ENCODE peak calls at places on chromosome 22, in six cellular contexts. H is A549, P is adrenal gland, Y is lower leg skin, S is vagina, I is stomach. R is an unnamed sample.

GRCh38 chr22:46894081-46894671 is 131.7 kb downstream of the TBC1D22A start:
- DNase-seq in Y (peak), H (no peak), P (no peak), S (no peak), I (peak), R (no peak)

GRCh38 chr22:44355688-44356070 is 42.9 kb upstream of the SHISAL1 start:
- DNase-seq in H (no peak), I (no peak), S (no peak), Y (peak), P (peak), R (no peak)

GRCh38 chr22:46390652-46391301 is 55.3 kb downstream of the TRMU start:
- DNase-seq in Y (no peak), I (peak), S (no peak), H (no peak), P (peak), R (no peak)

GRCh38 chr22:34847072-34847471 is 218.9 kb upstream of the ISX start:
- DNase-seq in I (no peak), P (no peak), H (no peak), Y (no peak), S (no peak), R (no peak)

GRCh38 chr22:47166446-47167016 is 404.1 kb downstream of the TBC1D22A start:
- DNase-seq in S (no peak), P (no peak), I (no peak), Y (peak), H (no peak), R (peak)

GRCh38 chr22:44248926-44249325 is 63.8 kb downstream of the SHISAL1 start:
- DNase-seq in P (no peak), H (no peak), S (no peak), I (peak), Y (no peak), R (no peak)

GRCh38 chr22:21694795-21695431 is 29.1 kb downstream of the PPIL2 start:
- DNase-seq in I (no peak), S (no peak), Y (no peak), P (no peak), H (no peak), R (peak)

GRCh38 chr22:41915035-41915782 is at the start of gene SHISA8:
- DNase-seq in P (peak), H (no peak), S (no peak), I (peak), Y (no peak), R (no peak)

GRCh38 chr22:35729309-35729698 is 11.6 kb downstream of the APOL5 start:
- DNase-seq in S (no peak), Y (no peak), P (no peak), H (no peak), I (no peak), R (no peak)

GRCh38 chr22:36344106-36344827 is 43.5 kb downstream of the MYH9 start:
- DNase-seq in P (no peak), H (no peak), Y (no peak), S (no peak), I (no peak), R (no peak)

GRCh38 chr22:28788601-28789000 is 11.8 kb downstream of the XBP1 start:
- DNase-seq in P (no peak), S (no peak), H (no peak), I (no peak), Y (no peak), R (no peak)

GRCh38 chr22:34036936-34037335 is 116.7 kb upstream of the LARGE1 start:
- DNase-seq in I (no peak), H (no peak), S (no peak), Y (no peak), P (no peak), R (no peak)

GRCh38 chr22:49255154-49255553 is 572.5 kb downstream of the BRD1 start:
- DNase-seq in I (peak), H (no peak), Y (peak), S (no peak), P (no peak), R (no peak)

GRCh38 chr22:49713003-49713402 is 114.7 kb downstream of the BRD1 start:
- DNase-seq in P (no peak), Y (no peak), H (no peak), I (no peak), S (no peak), R (no peak)

GRCh38 chr22:44580176-44580575 is 82.1 kb upstream of the RTL6 start:
- DNase-seq in I (no peak), H (no peak), Y (peak), P (peak), S (peak), R (no peak)

GRCh38 chr22:18010263-18010662 is 14.1 kb downstream of the MICAL3 start:
- DNase-seq in H (no peak), Y (no peak), S (no peak), I (no peak), P (no peak), R (no peak)

GRCh38 chr22:42299586-42300285 is 29.3 kb upstream of the TCF20 start:
- DNase-seq in S (no peak), P (no peak), Y (no peak), H (no peak), I (peak), R (peak)

GRCh38 chr22:39332441-39333064 is 13.1 kb upstream of the RPL3 start:
- DNase-seq in H (no peak), P (no peak), I (peak), S (no peak), Y (no peak), R (no peak)

GRCh38 chr22:42933783-42934144 is 76.7 kb upstream of the ARFGAP3 start:
- DNase-seq in I (no peak), Y (no peak), H (peak), P (no peak), S (no peak), R (no peak)

GRCh38 chr22:45064313-45065268 is 54.8 kb upstream of the PHF21B start:
- DNase-seq in I (no peak), Y (no peak), H (no peak), S (no peak), P (peak), R (no peak)

GRCh38 chr22:49310354-49310753 is 517.3 kb downstream of the BRD1 start:
- DNase-seq in Y (peak), S (peak), H (no peak), P (no peak), I (peak), R (peak)

GRCh38 chr22:45171830-45172229 is 8.1 kb downstream of the NUP50 start:
- DNase-seq in I (no peak), Y (no peak), S (no peak), P (no peak), H (no peak), R (no peak)

GRCh38 chr22:27213766-27214581 is 556.6 kb downstream of the MIAT start:
- DNase-seq in Y (peak), I (no peak), H (no peak), S (no peak), P (peak), R (no peak)

GRCh38 chr22:49548356-49549202 is 279.1 kb downstream of the BRD1 start:
- DNase-seq in P (peak), S (no peak), H (no peak), I (no peak), Y (peak), R (peak)

GRCh38 chr22:27128461-27129080 is 471.2 kb downstream of the MIAT start:
- DNase-seq in Y (no peak), I (no peak), P (peak), S (no peak), H (no peak), R (no peak)

GRCh38 chr22:46846154-46846831 is 83.8 kb downstream of the TBC1D22A start:
- DNase-seq in H (no peak), P (no peak), S (no peak), I (no peak), Y (peak), R (no peak)

GRCh38 chr22:32636884-32637283 is 162.3 kb downstream of the FBXO7 start:
- DNase-seq in I (no peak), Y (no peak), P (no peak), H (no peak), S (no peak), R (no peak)

GRCh38 chr22:46047226-46047625 is 70.3 kb upstream of the WNT7B start:
- DNase-seq in I (peak), H (no peak), S (no peak), P (peak), Y (peak), R (no peak)

GRCh38 chr22:28819253-28820096 is 19.1 kb upstream of the XBP1 start:
- DNase-seq in S (no peak), H (no peak), P (no peak), Y (no peak), I (peak), R (peak)

GRCh38 chr22:50326959-50327710 is at the start of gene DENND6B:
- DNase-seq in I (peak), H (peak), P (peak), S (no peak), Y (peak), R (peak)

GRCh38 chr22:16932577-16932976 is 75.4 kb downstream of the GAB4 start:
- DNase-seq in S (no peak), H (no peak), P (peak), I (no peak), Y (no peak), R (no peak)

DNA sequence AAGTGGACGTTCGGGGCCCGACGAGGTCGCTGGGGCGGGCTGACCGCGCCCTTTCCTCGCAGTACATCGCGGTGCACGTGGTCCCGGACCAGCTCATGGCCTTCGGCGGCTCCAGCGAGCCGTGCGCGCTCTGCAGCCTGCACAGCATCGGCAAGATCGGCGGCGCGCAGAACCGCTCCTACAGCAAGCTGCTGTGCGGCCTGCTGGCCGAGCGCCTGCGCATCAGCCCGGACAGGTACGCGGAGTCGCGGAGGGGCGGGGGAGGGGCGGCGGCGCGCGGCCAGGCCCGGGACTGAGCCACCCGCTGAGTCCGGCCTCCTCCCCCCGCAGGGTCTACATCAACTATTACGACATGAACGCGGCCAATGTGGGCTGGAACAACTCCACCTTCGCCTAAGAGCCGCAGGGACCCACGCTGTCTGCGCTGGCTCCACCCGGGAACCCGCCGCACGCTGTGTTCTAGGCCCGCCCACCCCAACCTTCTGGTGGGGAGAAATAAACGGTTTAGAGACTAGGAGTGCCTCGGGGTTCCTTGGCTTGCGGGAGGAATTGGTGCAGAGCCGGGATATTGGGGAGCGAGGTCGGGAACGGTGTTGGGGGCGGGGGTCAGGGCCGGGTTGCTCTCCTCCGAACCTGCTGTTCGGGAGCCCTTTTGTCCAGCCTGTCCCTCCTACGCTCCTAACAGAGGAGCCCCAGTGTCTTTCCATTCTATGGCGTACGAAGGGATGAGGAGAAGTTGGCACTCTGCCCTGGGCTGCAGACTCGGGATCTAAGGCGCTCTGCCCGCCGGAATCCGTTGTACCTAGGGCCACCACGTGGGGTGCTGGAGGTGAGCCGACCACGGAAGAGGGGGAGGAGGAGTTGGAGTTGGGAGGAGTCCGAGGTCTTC is 771 bp downstream of the MIF start:
- DNase-seq in H (peak), Y (peak), P (peak), I (peak), S (no peak), R (peak)
- TF ChIP-seq POLR2A in H (peak), Y (no peak), P (peak), I (no peak), S (no peak), R (no peak)

GRCh38 chr22:19979712-19980493 is 36.7 kb downstream of the ARVCF start:
- DNase-seq in I (no peak), P (no peak), Y (no peak), H (no peak), S (no peak), R (no peak)

GRCh38 chr22:19980766-19981165 is 35.9 kb downstream of the ARVCF start:
- DNase-seq in Y (no peak), I (no peak), P (no peak), S (no peak), H (no peak), R (no peak)

GRCh38 chr22:19981961-19982920 is 34.4 kb downstream of the ARVCF start:
- DNase-seq in I (no peak), S (no peak), H (no peak), Y (no peak), P (no peak), R (no peak)

GRCh38 chr22:19982991-19983578 is 33.5 kb downstream of the ARVCF start:
- DNase-seq in I (no peak), P (no peak), Y (no peak), H (no peak), S (no peak), R (peak)

DNA sequence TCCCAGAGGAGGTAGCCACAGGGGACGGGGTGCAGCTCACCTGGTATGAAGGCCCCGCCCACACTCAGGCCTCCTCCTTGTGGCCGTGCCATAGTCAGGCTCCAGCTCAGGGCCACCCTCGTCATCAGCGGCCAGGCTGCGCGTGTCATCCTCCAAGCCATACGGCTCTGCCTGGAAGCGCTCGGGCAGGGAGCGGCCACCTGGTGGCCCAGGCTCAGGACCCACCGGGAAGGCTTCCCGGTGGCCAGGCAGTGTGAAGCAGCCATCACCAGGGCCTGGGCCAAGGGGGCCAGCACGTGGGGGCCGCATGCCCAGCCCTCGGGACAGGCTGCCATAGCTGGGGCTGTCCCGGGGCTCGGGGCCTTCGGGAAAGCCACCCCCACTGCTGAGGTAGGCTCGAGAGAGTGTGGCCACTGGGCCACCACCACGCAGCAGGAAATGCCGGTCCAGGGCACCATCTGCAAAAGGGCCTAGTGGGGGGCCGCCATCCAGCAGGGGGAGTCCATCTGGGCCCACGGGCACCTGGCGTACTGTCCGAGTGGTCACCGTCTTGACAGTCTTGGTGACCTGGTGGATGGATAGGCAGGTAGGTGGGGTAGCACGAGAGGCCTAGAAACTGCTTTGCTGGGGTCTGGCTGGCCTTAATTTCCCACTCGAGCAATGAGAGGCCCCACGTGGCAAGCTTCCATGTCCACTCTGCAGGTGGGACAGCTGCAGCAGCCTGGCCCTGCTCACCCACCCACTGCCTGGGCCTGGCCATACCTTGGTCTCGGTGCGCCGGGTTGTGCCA is 35.3 kb downstream of the ARVCF start:
- DNase-seq in Y (no peak), S (no peak), I (no peak), H (no peak), P (no peak), R (peak)
- TF ChIP-seq CTCF in Y (no peak), S (no peak), I (no peak), H (no peak), P (no peak), R (no peak)

GRCh38 chr22:30564766-30565118 is 9.7 kb downstream of the GAL3ST1 start:
- DNase-seq in P (no peak), S (no peak), I (no peak), Y (no peak), H (no peak), R (no peak)

GRCh38 chr22:30568137-30568805 is 6.2 kb downstream of the GAL3ST1 start:
- DNase-seq in S (no peak), I (no peak), Y (no peak), H (no peak), P (no peak), R (no peak)

GRCh38 chr22:30565341-30565740 is 9.1 kb downstream of the GAL3ST1 start:
- DNase-seq in P (no peak), H (no peak), I (no peak), S (no peak), Y (no peak), R (no peak)

GRCh38 chr22:30564045-30564765 is 10.3 kb downstream of the GAL3ST1 start:
- DNase-seq in I (no peak), S (no peak), H (no peak), P (no peak), Y (no peak), R (no peak)

GRCh38 chr22:30566125-30566524 is 8.3 kb downstream of the GAL3ST1 start:
- DNase-seq in S (no peak), H (no peak), P (no peak), I (no peak), Y (no peak), R (no peak)
- TF ChIP-seq POLR2A in S (no peak), H (no peak), P (no peak), I (no peak), Y (no peak), R (no peak)

GRCh38 chr22:25898707-25899365 is 156.8 kb downstream of the MYO18B start:
- DNase-seq in Y (peak), S (peak), P (no peak), I (no peak), H (no peak), R (no peak)
- TF ChIP-seq CTCF in Y (no peak), S (no peak), P (no peak), I (no peak), H (no peak), R (no peak)

R was measured in upper lobe of left lung.